ENCODE peak calls at places on chromosome 9, in ten cellular contexts. W is tibial artery, V is astrocyte, D is stomach, Q is aorta, T is SJSA1, G is keratinocyte, H is PC-9, E is cardiac muscle cell, O is neural progenitor cell. X is an unnamed sample.

GRCh38 chr9:38224941-38225340 is 155.9 kb upstream of the SHB start:
- DNase-seq in W (no peak), V (no peak), D (no peak), Q (no peak), T (no peak), G (no peak), H (no peak), E (no peak), O (no peak), X (no peak)

GRCh38 chr9:85599540-85600140 is 142.1 kb downstream of the AGTPBP1 start:
- DNase-seq in W (no peak), V (peak; percentile 44), D (no peak), Q (no peak), T (no peak), G (no peak), H (no peak), E (no peak), O (no peak), X (no peak)

GRCh38 chr9:138075961-138076649 is 198.5 kb downstream of the CACNA1B start:
- DNase-seq in W (no peak), V (no peak), D (peak; percentile 16), Q (no peak), T (no peak), G (no peak), H (no peak), E (no peak), O (no peak), X (no peak)

GRCh38 chr9:133074111-133074651 is 12.4 kb downstream of the CEL start:
- DNase-seq in W (no peak), V (peak; percentile 43), D (no peak), Q (no peak), T (peak; percentile 15), G (no peak), H (no peak), E (no peak), O (no peak), X (no peak)

GRCh38 chr9:8429768-8430167 is 630.2 kb upstream of the DMAC1 start:
- DNase-seq in W (no peak), V (no peak), D (no peak), Q (no peak), T (no peak), G (no peak), H (no peak), E (no peak), O (no peak), X (no peak)

GRCh38 chr9:134597957-134598883 is 43.4 kb upstream of the COL5A1 start:
- DNase-seq in W (no peak), V (no peak), D (no peak), Q (no peak), T (no peak), G (no peak), H (no peak), E (peak; percentile 31), O (peak; percentile 28), X (peak; percentile 78)

GRCh38 chr9:124004608-124005007 is 7.0 kb upstream of the LHX2 start:
- DNase-seq in W (no peak), V (no peak), D (no peak), Q (no peak), T (no peak), G (no peak), H (no peak), E (no peak), O (no peak), X (no peak)

GRCh38 chr9:34405719-34406118 is 29.0 kb upstream of the MYORG start:
- DNase-seq in W (no peak), V (peak; percentile 72), D (no peak), Q (no peak), T (no peak), G (no peak), H (no peak), E (no peak), O (no peak), X (no peak)

GRCh38 chr9:35606138-35606504 is 1.1 kb downstream of the TESK1 start:
- DNase-seq in W (no peak), V (no peak), D (no peak), Q (no peak), T (no peak), G (no peak), H (no peak), E (no peak), O (no peak), X (no peak)

GRCh38 chr9:70352356-70352755 is 62.1 kb downstream of the KLF9 start:
- DNase-seq in W (no peak), V (peak; percentile 60), D (no peak), Q (no peak), T (no peak), G (no peak), H (no peak), E (no peak), O (no peak), X (no peak)

GRCh38 chr9:92714787-92715487 is 45.0 kb upstream of the IPPK start:
- DNase-seq in W (no peak), V (no peak), D (no peak), Q (peak; percentile 43), T (no peak), G (peak; percentile 48), H (no peak), E (no peak), O (no peak), X (peak; percentile 67)

GRCh38 chr9:7910426-7911015 is 110.9 kb upstream of the DMAC1 start:
- DNase-seq in W (no peak), V (peak; percentile 27), D (no peak), Q (no peak), T (no peak), G (no peak), H (no peak), E (no peak), O (no peak), X (no peak)

GRCh38 chr9:89924611-89925010 is 319.8 kb downstream of the GADD45G start:
- DNase-seq in W (no peak), V (no peak), D (no peak), Q (no peak), T (no peak), G (no peak), H (no peak), E (no peak), O (no peak), X (no peak)
- H3K27ac ChIP-seq in W (no peak overlapping the region), V (no peak overlapping the region), D (no peak overlapping the region), Q (no peak overlapping the region), T (no peak overlapping the region), G (no peak overlapping the region), H (no peak overlapping the region), E (no peak overlapping the region), O (no peak overlapping the region), X (no peak overlapping the region)

GRCh38 chr9:74513221-74513620 is 16.1 kb downstream of the RORB start:
- DNase-seq in W (no peak), V (no peak), D (no peak), Q (no peak), T (no peak), G (no peak), H (no peak), E (no peak), O (no peak), X (no peak)
- H3K4me1 ChIP-seq in W (no peaks in the 10 kb centered on the region), V (no peaks in the 10 kb centered on the region), D (no peaks in the 10 kb centered on the region), Q (no peaks in the 10 kb centered on the region), T (no peaks in the 10 kb centered on the region), G (no peaks in the 10 kb centered on the region), H (no peaks in the 10 kb centered on the region), E (no peaks in the 10 kb centered on the region), O (no peaks in the 10 kb centered on the region), X (no peaks in the 10 kb centered on the region)

DNA sequence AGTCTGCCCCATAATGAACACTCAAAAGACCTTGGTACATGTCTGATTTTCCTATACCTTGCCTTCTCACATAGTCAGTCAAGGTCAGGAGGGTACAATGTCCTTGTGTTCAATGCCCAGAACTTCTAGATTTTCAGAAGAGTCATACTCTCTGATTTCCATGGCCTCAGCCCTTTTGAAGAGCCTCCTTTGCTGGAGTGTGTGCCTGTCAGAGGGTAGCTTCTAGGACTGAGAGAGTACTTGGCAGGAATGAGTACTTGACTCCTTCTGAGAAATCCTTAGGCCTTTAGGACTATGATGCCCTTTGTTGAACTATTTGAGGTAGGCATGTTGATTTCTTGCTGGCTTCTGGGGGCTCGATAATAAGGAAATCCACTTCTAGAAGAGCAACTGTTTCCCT is 10.5 kb upstream of the MEGF9 start:
- DNase-seq in W (no peak), V (no peak), D (no peak), Q (no peak), T (no peak), G (no peak), H (no peak), E (no peak), O (no peak), X (no peak)
- H3K27ac ChIP-seq in W (no peak overlapping the region), V (no peak overlapping the region), D (no peak overlapping the region), Q (no peak overlapping the region), T (no peak overlapping the region), G (no peak overlapping the region), H (no peak overlapping the region), E (no peak overlapping the region), O (no peak overlapping the region), X (no peak overlapping the region)

GRCh38 chr9:136724772-136725171 is 12.4 kb downstream of the DIPK1B start:
- DNase-seq in W (no peak), V (no peak), D (no peak), Q (no peak), T (no peak), G (no peak), H (no peak), E (no peak), O (no peak), X (no peak)
- H3K4me1 ChIP-seq in W (peaks cover 53% of the 10 kb centered on the region), V (peaks cover 45% of the 10 kb centered on the region), D (peaks cover 82% of the 10 kb centered on the region), Q (no peaks in the 10 kb centered on the region), T (peaks cover 22% of the 10 kb centered on the region), G (peaks cover 45% of the 10 kb centered on the region), H (peaks cover 27% of the 10 kb centered on the region), E (peaks cover 13% of the 10 kb centered on the region), O (peaks cover 20% of the 10 kb centered on the region), X (peaks cover 12% of the 10 kb centered on the region)

GRCh38 chr9:131776036-131776435 is 36.2 kb upstream of the RAPGEF1 start:
- DNase-seq in W (no peak), V (no peak), D (no peak), Q (no peak), T (no peak), G (no peak), H (no peak), E (no peak), O (no peak), X (no peak)
- H3K27ac ChIP-seq in W (no peak overlapping the region), V (no peak overlapping the region), D (no peak overlapping the region), Q (no peak overlapping the region), T (no peak overlapping the region), G (no peak overlapping the region), H (no peak overlapping the region), E (no peak overlapping the region), O (no peak overlapping the region), X (no peak overlapping the region)